ENCODE peak calls at places on chromosomes 12 and 14, in eight cellular contexts. S is K562, A is HepG2, U is hepatocyte, R is HCT116, E is DND-41, W is PC-3, N is astrocyte. Q is an unnamed sample.

GRCh38 chr12:24756479-24757024 is 192.3 kb downstream of the BCAT1 start:
- DNase-seq in S (no peak), W (no peak), E (no peak), N (no peak), U (no peak), R (no peak), A (no peak), Q (no peak)

GRCh38 chr12:108568653-108569154 is 6.3 kb downstream of the ISCU start:
- DNase-seq in E (peak; percentile 75), A (no peak), W (no peak), S (no peak), U (no peak), N (no peak), R (no peak), Q (peak; percentile 97)

GRCh38 chr14:69713127-69713800 is 53.7 kb upstream of the SRSF5 start:
- DNase-seq in A (no peak), W (no peak), R (no peak), S (no peak), E (no peak), N (no peak), U (no peak), Q (peak; percentile 27)

GRCh38 chr12:122182887-122183587 is at the start of gene LRRC43:
- DNase-seq in N (peak; percentile 16), S (no peak), U (peak; percentile 85), A (no peak), E (no peak), W (no peak), R (no peak), Q (no peak)

GRCh38 chr14:35046751-35047536 is 872 bp downstream of the FAM177A1 start:
- DNase-seq in N (peak; percentile 23), U (peak; percentile 75), W (peak; percentile 35), A (peak; percentile 38), E (peak; percentile 48), R (no peak), S (no peak), Q (peak; percentile 38)

GRCh38 chr12:64173456-64173855 is 48.6 kb downstream of the KICS2 start:
- DNase-seq in S (no peak), N (no peak), U (peak; percentile 30), R (no peak), W (no peak), A (no peak), E (no peak), Q (no peak)

GRCh38 chr12:113019045-113019444 is 37.5 kb upstream of the DTX1 start:
- DNase-seq in U (no peak), N (peak; percentile 10), S (no peak), E (no peak), A (no peak), W (peak; percentile 76), R (no peak), Q (no peak)

GRCh38 chr14:92969470-92970232 is 46.7 kb downstream of the CHGA start:
- DNase-seq in U (no peak), A (no peak), N (no peak), E (no peak), W (no peak), S (no peak), R (no peak), Q (no peak)

GRCh38 chr12:50104614-50105366 is 982 bp downstream of the GPD1 start:
- DNase-seq in U (peak; percentile 68), N (no peak), A (peak; percentile 41), R (no peak), S (no peak), W (no peak), E (no peak), Q (no peak)

GRCh38 chr12:50107416-50108268 is 3.8 kb downstream of the GPD1 start:
- DNase-seq in E (no peak), W (no peak), A (no peak), N (no peak), R (no peak), U (no peak), S (no peak), Q (no peak)

GRCh38 chr12:50106907-50107306 is 3.1 kb downstream of the GPD1 start:
- DNase-seq in S (no peak), E (no peak), W (no peak), R (no peak), N (no peak), U (no peak), A (no peak), Q (no peak)

GRCh38 chr12:50103767-50104321 is at the start of gene GPD1:
- DNase-seq in S (peak; percentile 84), A (peak; percentile 67), E (peak; percentile 61), U (peak; percentile 92), W (peak; percentile 50), R (peak; percentile 16), N (no peak), Q (no peak)

DNA sequence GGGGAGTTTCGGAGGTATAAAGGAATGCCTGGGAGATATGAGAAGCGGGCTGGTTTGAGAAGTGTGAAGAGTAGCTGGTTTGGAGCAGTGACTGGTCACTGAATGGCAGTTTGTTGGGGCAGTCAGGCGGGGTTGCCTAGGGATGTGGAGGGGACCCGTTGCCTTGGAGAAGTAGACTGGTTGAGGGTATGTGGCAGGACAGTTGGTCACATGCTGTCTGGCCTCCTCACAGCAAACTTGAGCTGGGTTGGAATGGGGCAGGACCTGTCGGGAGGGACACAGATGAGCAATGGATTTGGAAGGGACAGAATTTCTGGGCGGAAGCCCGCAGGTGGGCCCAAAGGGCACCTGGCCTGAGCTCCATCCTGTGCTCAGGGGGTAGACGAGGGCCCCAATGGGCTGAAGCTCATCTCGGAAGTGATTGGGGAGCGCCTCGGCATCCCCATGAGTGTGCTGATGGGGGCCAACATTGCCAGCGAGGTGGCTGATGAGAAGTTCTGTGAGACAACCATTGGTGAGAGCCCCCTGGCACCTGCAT is 2.2 kb downstream of the GPD1 start:
- DNase-seq in S (no peak), W (no peak), A (no peak), R (no peak), U (no peak), E (no peak), N (no peak), Q (no peak)
- TF ChIP-seq EZH2 in S (no peak), W (no peak), A (no peak), R (no peak), U (no peak), E (no peak), N (no peak), Q (no peak)

DNA sequence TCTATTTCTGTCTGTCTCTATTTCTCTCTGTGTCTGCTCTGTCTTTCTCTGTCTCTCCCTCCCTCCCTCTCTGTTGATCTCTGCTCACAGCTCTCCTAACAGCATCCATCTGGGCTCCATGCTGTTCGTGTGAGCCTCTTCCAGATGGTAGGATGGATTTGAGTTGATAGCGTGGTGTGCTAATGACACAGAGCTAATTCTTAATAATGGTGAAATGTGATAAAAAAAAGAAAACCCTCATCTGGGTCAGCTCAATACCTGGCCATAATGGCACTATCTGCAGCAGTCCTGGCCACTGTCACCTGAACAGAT is 96.4 kb downstream of the AACS start:
- DNase-seq in N (no peak), R (no peak), S (no peak), E (no peak), W (no peak), A (no peak), U (no peak), Q (no peak)
- H2AFZ ChIP-seq in N (no peak overlapping the region), R (no peak overlapping the region), S (no peak overlapping the region), E (peak overlapping the region; percentile 10), W (no peak overlapping the region), A (no peak overlapping the region), U (no peak overlapping the region), Q (no peak overlapping the region)

GRCh38 chr14:37599527-37600368 is 4.3 kb downstream of the TTC6 start:
- DNase-seq in W (peak; percentile 63), R (no peak), N (no peak), S (no peak), A (no peak), U (peak; percentile 40), E (no peak), Q (no peak)

GRCh38 chr14:37600880-37601741 is 5.7 kb downstream of the TTC6 start:
- DNase-seq in A (no peak), E (no peak), U (no peak), S (no peak), W (peak; percentile 38), N (no peak), R (no peak), Q (no peak)

GRCh38 chr14:37603688-37604251 is 8.3 kb downstream of the TTC6 start:
- DNase-seq in E (no peak), W (no peak), N (no peak), S (no peak), R (no peak), U (no peak), A (no peak), Q (no peak)

GRCh38 chr14:37601849-37602248 is 6.4 kb downstream of the TTC6 start:
- DNase-seq in U (no peak), E (no peak), W (no peak), A (no peak), R (no peak), S (no peak), N (no peak), Q (no peak)

GRCh38 chr14:37602605-37603453 is 7.4 kb downstream of the TTC6 start:
- DNase-seq in U (no peak), A (peak; percentile 98), W (no peak), S (no peak), R (no peak), E (no peak), N (no peak), Q (no peak)
- TF ChIP-seq EZH2 in U (no peak), A (no peak), W (no peak), S (no peak), R (no peak), E (no peak), N (peak; percentile 58), Q (no peak)

GRCh38 chr14:22820731-22821130 is 5.5 kb upstream of the SLC7A7 start:
- DNase-seq in W (peak; percentile 75), S (no peak), E (no peak), U (no peak), A (no peak), N (peak; percentile 29), R (no peak), Q (no peak)

GRCh38 chr14:22824711-22825359 is 4.9 kb upstream of the MRPL52 start:
- DNase-seq in U (peak; percentile 75), R (peak; percentile 53), N (peak; percentile 97), A (peak; percentile 85), S (peak; percentile 75), E (peak; percentile 84), W (peak; percentile 90), Q (peak; percentile 31)

GRCh38 chr14:22822017-22822618 is 6.9 kb upstream of the SLC7A7 start:
- DNase-seq in S (no peak), A (no peak), E (no peak), R (no peak), W (no peak), N (no peak), U (peak; percentile 74), Q (no peak)

GRCh38 chr14:22821193-22822016 is 6.2 kb upstream of the SLC7A7 start:
- DNase-seq in U (peak; percentile 66), E (no peak), A (peak; percentile 84), W (no peak), R (no peak), S (no peak), N (no peak), Q (no peak)

DNA sequence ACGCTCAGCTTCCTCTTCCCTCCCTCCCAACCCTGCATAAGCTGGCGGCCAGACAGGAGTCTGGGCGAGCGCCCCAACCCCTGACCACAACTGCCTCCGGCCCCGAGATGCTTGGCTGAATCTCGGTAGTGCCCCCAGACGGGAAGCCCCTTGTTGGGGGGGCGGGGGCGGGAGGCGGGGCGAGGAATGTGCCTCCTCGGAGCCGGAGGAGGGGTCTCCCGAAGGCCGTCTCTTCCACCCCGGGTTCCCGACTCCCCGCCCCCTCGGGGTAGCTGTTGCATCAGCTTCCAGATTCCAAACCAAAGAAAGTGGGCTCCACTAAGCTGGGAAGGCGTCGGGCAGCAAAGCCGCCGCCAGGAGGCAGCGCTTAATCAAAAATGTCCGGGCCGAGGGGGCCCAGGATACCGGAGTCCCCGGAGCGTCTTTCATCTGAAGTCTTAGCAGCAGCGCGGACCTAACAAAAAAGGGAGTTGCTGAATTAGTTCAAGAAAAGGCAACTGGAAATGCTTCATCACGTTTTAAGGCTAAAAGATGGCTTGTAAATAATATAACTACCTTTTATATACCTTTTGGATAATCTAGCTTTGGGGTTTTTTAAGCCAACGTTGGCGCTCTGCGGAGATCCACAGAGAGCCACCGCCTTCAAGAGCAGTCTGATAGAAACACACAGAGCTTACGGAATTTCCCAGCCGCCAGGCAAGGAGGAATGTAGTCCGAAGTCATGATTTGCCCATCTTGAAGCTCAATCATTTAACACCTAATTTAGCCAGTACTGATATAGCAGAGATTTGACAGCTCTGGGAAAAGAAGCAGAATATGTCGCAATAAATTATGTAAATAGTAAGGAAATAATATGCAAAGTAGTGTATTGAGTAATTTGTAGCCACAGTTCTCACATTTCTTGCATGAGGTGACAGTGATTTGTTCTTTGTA is 6.8 kb upstream of the MRPL52 start:
- DNase-seq in S (peak; percentile 77), A (peak; percentile 78), N (peak; percentile 85), E (no peak), W (peak; percentile 89), R (peak; percentile 51), U (peak; percentile 94), Q (peak; percentile 41)
- H2AFZ ChIP-seq in S (peak overlapping the region; percentile 75), A (peak overlapping the region; percentile 73), N (peak overlapping the region; percentile 83), E (no peak overlapping the region), W (peak overlapping the region; percentile 89), R (peak overlapping the region; percentile 99), U (peak overlapping the region; percentile 68), Q (peak overlapping the region; percentile 11)

Q was measured in MM.1S.